ENCODE peak calls at places on chromosomes 11 and 22, in six cellular contexts. E, S, N, M, I and U are unnamed samples.

GRCh38 chr11:133803026-133803425 is 42.3 kb downstream of the SPATA19 start:
- DNase-seq in M (no peak), S (no peak), N (no peak), I (no peak), E (no peak), U (no peak)

GRCh38 chr11:14974723-14975587 is 2.8 kb upstream of the CALCA start:
- DNase-seq in E (peak), N (peak), S (peak), I (peak), M (peak), U (peak)

GRCh38 chr11:125192194-125192593 is 27.6 kb downstream of the PKNOX2 start:
- DNase-seq in E (peak), I (no peak), S (no peak), N (no peak), M (no peak), U (no peak)

GRCh38 chr22:27267145-27267544 is 534.4 kb downstream of the MN1 start:
- DNase-seq in N (no peak), S (no peak), I (no peak), M (no peak), E (no peak), U (no peak)

GRCh38 chr22:39094717-39095389 is 2.2 kb upstream of the APOBEC3H start:
- DNase-seq in M (no peak), N (no peak), I (no peak), S (peak), E (no peak), U (no peak)

GRCh38 chr11:18329196-18329870 is 7.0 kb downstream of the GTF2H1 start:
- DNase-seq in M (peak), N (no peak), S (no peak), I (no peak), E (no peak), U (no peak)

GRCh38 chr11:79229047-79229446 is 211.8 kb downstream of the TENM4 start:
- DNase-seq in E (no peak), N (no peak), I (no peak), M (no peak), S (no peak), U (no peak)

GRCh38 chr11:96943970-96944369 is 554.2 kb downstream of the JRKL start:
- DNase-seq in N (no peak), S (no peak), E (no peak), M (no peak), I (no peak), U (no peak)

GRCh38 chr22:22893077-22893805 is 5.6 kb downstream of the IGLL5 start:
- DNase-seq in S (peak), E (no peak), N (no peak), M (peak), I (no peak), U (no peak)

GRCh38 chr11:76605338-76606074 is 65.0 kb downstream of the LRRC32 start:
- DNase-seq in E (no peak), S (no peak), N (no peak), M (no peak), I (no peak), U (no peak)

GRCh38 chr11:36432747-36433146 is 77.3 kb downstream of the TRAF6 start:
- DNase-seq in E (no peak), N (no peak), S (no peak), I (no peak), M (no peak), U (no peak)